ENCODE peak calls at places on chromosome 1, in eight cellular contexts. L, B, Z, H, A, W, S and F are unnamed samples.

GRCh38 chr1:89962742-89963075 is 32.2 kb upstream of the ZNF326 start:
- DNase-seq in L (no peak), B (no peak), Z (no peak), H (no peak), A (no peak), W (no peak), S (no peak), F (no peak)

GRCh38 chr1:151444791-151445177 is 14.5 kb downstream of the POGZ start:
- DNase-seq in L (no peak), B (no peak), Z (no peak), H (no peak), A (no peak), W (no peak), S (no peak), F (no peak)

GRCh38 chr1:181134543-181135461 is 46.3 kb downstream of the IER5 start:
- DNase-seq in L (peak; percentile 44), B (no peak), Z (peak; percentile 72), H (no peak), A (peak; percentile 32), W (no peak), S (no peak), F (peak; percentile 67)

GRCh38 chr1:165644064-165644735 is 13.2 kb downstream of the MGST3 start:
- DNase-seq in L (no peak), B (no peak), Z (no peak), H (no peak), A (no peak), W (no peak), S (no peak), F (no peak)

GRCh38 chr1:12433323-12434053 is 184.5 kb downstream of the DHRS3 start:
- DNase-seq in L (no peak), B (no peak), Z (no peak), H (no peak), A (no peak), W (no peak), S (no peak), F (peak; percentile 56)

GRCh38 chr1:239854956-239855355 is 236.7 kb upstream of the FMN2 start:
- DNase-seq in L (no peak), B (no peak), Z (no peak), H (no peak), A (no peak), W (no peak), S (no peak), F (no peak)

GRCh38 chr1:42777860-42778259 is 6.9 kb upstream of the TMEM269 start:
- DNase-seq in L (no peak), B (peak; percentile 40), Z (no peak), H (peak; percentile 60), A (no peak), W (peak; percentile 12), S (no peak), F (no peak)

GRCh38 chr1:41322835-41323234 is 38.4 kb upstream of the FOXO6 start:
- DNase-seq in L (no peak), B (peak; percentile 23), Z (no peak), H (peak; percentile 47), A (peak; percentile 4), W (peak; percentile 15), S (no peak), F (peak; percentile 71)

GRCh38 chr1:224592636-224593579 is 23.2 kb upstream of the CNIH3 start:
- DNase-seq in L (no peak), B (no peak), Z (no peak), H (no peak), A (peak; percentile 20), W (no peak), S (no peak), F (no peak)

GRCh38 chr1:231639819-231640218 is 13.2 kb downstream of the DISC1 start:
- DNase-seq in L (no peak), B (no peak), Z (no peak), H (no peak), A (no peak), W (no peak), S (no peak), F (no peak)

GRCh38 chr1:168482106-168482505 is 61.7 kb downstream of the XCL2 start:
- DNase-seq in L (no peak), B (no peak), Z (no peak), H (no peak), A (no peak), W (no peak), S (no peak), F (no peak)

GRCh38 chr1:55604749-55605148 is 389.6 kb upstream of the USP24 start:
- DNase-seq in L (no peak), B (no peak), Z (no peak), H (no peak), A (no peak), W (no peak), S (no peak), F (no peak)

GRCh38 chr1:182340233-182341058 is 51.1 kb downstream of the GLUL start:
- DNase-seq in L (no peak), B (no peak), Z (no peak), H (no peak), A (no peak), W (no peak), S (no peak), F (no peak)

GRCh38 chr1:173420330-173420806 is 56.8 kb upstream of the PRDX6 start:
- DNase-seq in L (peak; percentile 38), B (no peak), Z (peak; percentile 59), H (peak; percentile 31), A (peak; percentile 30), W (peak; percentile 28), S (peak; percentile 45), F (peak; percentile 46)

GRCh38 chr1:70411360-70411844 is 334 bp downstream of the CTH start:
- DNase-seq in L (no peak), B (no peak), Z (no peak), H (no peak), A (no peak), W (no peak), S (no peak), F (no peak)

GRCh38 chr1:39877231-39877778 is 6.0 kb downstream of the TRIT1 start:
- DNase-seq in L (no peak), B (no peak), Z (no peak), H (no peak), A (no peak), W (no peak), S (no peak), F (no peak)

GRCh38 chr1:58189453-58189852 is 357.1 kb downstream of the OMA1 start:
- DNase-seq in L (no peak), B (no peak), Z (no peak), H (no peak), A (no peak), W (no peak), S (no peak), F (no peak)

GRCh38 chr1:218817747-218818146 is 355.9 kb upstream of the LYPLAL1 start:
- DNase-seq in L (no peak), B (no peak), Z (no peak), H (no peak), A (no peak), W (no peak), S (no peak), F (no peak)

GRCh38 chr1:208565761-208566440 is 321.7 kb upstream of the PLXNA2 start:
- DNase-seq in L (no peak), B (no peak), Z (no peak), H (no peak), A (no peak), W (no peak), S (no peak), F (no peak)

GRCh38 chr1:199734186-199734585 is 293.3 kb upstream of the NR5A2 start:
- DNase-seq in L (no peak), B (no peak), Z (no peak), H (no peak), A (no peak), W (no peak), S (no peak), F (no peak)

GRCh38 chr1:118788372-118788955 is 199.7 kb downstream of the TBX15 start:
- DNase-seq in L (no peak), B (no peak), Z (no peak), H (no peak), A (no peak), W (no peak), S (no peak), F (no peak)